ENCODE peak calls at places on chromosomes 13 and 19, in nine cellular contexts. H is neural progenitor cell, B is right lobe of liver, E is cardiac muscle cell, P is fibroblast of lung, D is upper lobe of right lung, L is left ventricle myocardium inferior, W is A549, Y is body of pancreas. U is an unnamed sample. For H3K4me1, the result is how much of the 10 kb centered on the place peaks cover.

GRCh38 chr19:11138659-11139526 is 16.7 kb downstream of the SPC24 start:
- DNase-seq in H (peak), B (no peak), E (peak), P (peak), D (peak), L (peak), W (peak), Y (peak), U (peak)

GRCh38 chr19:10861118-10861651 is 10.2 kb upstream of the CARM1 start:
- DNase-seq in H (peak), B (no peak), E (peak), P (no peak), D (no peak), L (no peak), W (no peak), Y (peak), U (peak)

GRCh38 chr13:47638627-47639026 is 362.4 kb downstream of the SUCLA2 start:
- DNase-seq in H (no peak), B (no peak), E (no peak), P (no peak), D (no peak), L (no peak), W (no peak), Y (no peak), U (no peak)

GRCh38 chr19:4456566-4456842 is 1.1 kb downstream of the UBXN6 start:
- DNase-seq in H (peak), B (no peak), E (peak), P (peak), D (no peak), L (no peak), W (no peak), Y (no peak), U (peak)

GRCh38 chr19:46442808-46443450 is 14.2 kb upstream of the PNMA8C start:
- DNase-seq in H (no peak), B (no peak), E (peak), P (peak), D (peak), L (no peak), W (peak), Y (peak), U (no peak)

GRCh38 chr13:113749956-113750355 is 9.1 kb upstream of the TMEM255B start:
- DNase-seq in H (no peak), B (no peak), E (no peak), P (no peak), D (no peak), L (no peak), W (no peak), Y (no peak), U (peak)

GRCh38 chr19:30393046-30393445 is 20.9 kb downstream of the ZNF536 start:
- DNase-seq in H (no peak), B (no peak), E (no peak), P (no peak), D (no peak), L (no peak), W (no peak), Y (no peak), U (no peak)

GRCh38 chr19:7866399-7867091 is 7.6 kb downstream of the PRR36 start:
- DNase-seq in H (no peak), B (no peak), E (no peak), P (no peak), D (no peak), L (no peak), W (no peak), Y (no peak), U (no peak)

GRCh38 chr13:25633108-25633507 is 261.3 kb downstream of the ATP8A2 start:
- DNase-seq in H (peak), B (no peak), E (no peak), P (peak), D (no peak), L (no peak), W (no peak), Y (no peak), U (no peak)

GRCh38 chr13:75181906-75182305 is 300.1 kb downstream of the TBC1D4 start:
- DNase-seq in H (no peak), B (no peak), E (peak), P (peak), D (no peak), L (no peak), W (no peak), Y (no peak), U (no peak)

DNA sequence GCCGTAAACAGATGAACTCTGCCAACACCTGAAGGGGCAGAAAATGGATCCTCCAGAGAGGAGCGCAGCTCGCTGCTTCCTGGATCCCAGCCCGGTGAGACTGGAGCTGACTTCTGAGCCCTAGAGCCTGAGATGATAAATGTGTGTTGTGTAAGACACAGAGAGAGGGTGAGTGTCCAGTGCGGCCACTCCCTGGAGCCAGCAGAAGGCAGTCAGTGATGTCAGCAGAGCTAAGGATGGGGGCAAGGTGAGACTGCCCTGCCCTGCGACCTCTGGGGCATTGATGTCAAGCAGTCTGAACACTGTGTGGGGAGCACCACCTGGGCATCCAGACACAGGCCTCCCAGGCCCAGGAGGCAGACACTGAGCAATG is 9.7 kb upstream of the SLC35E1 start:
- DNase-seq in H (no peak), B (no peak), E (no peak), P (no peak), D (no peak), L (no peak), W (no peak), Y (peak), U (no peak)
- H3K4me1 ChIP-seq in H (under half), B (under half), E (under half), P (under half), D (half or more), L (half or more), W (under half), Y (half or more), U (half or more)

GRCh38 chr13:40590112-40590862 is 76.2 kb downstream of the FOXO1 start:
- DNase-seq in H (no peak), B (no peak), E (no peak), P (no peak), D (no peak), L (no peak), W (no peak), Y (no peak), U (no peak)
- H3K4me3 ChIP-seq in H (no peak), B (no peak), E (no peak), P (no peak), D (no peak), L (peak), W (no peak), Y (no peak), U (no peak)

GRCh38 chr19:1214299-1214861 is 8.8 kb downstream of the STK11 start:
- DNase-seq in H (no peak), B (peak), E (no peak), P (no peak), D (no peak), L (no peak), W (no peak), Y (no peak), U (no peak)
- H3K4me1 ChIP-seq in H (under half), B (under half), E (under half), P (under half), D (half or more), L (half or more), W (under half), Y (half or more), U (half or more)

GRCh38 chr13:87259479-87260083 is 411.6 kb upstream of the SLITRK5 start:
- DNase-seq in H (peak), B (no peak), E (peak), P (no peak), D (no peak), L (no peak), W (no peak), Y (no peak), U (no peak)
- H3K4me3 ChIP-seq in H (no peak), B (no peak), E (no peak), P (no peak), D (no peak), L (no peak), W (no peak), Y (no peak), U (no peak)

DNA sequence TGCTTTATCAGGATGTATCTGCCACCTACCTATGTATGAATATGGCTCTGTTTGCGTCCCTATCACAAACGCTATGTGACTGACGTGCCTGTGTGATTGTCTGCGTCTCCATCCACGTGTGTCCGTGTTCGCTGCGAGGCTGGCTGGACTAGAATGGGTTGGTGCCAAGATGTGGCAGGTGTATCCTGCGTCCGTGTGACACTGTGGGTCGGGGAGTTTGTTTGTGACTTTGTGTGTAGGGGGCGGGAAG is 6.7 kb upstream of the HOOK2 start:
- DNase-seq in H (no peak), B (no peak), E (no peak), P (no peak), D (no peak), L (no peak), W (no peak), Y (no peak), U (no peak)
- H3K4me1 ChIP-seq in H (under half), B (under half), E (under half), P (under half), D (half or more), L (half or more), W (half or more), Y (half or more), U (half or more)

GRCh38 chr19:18427752-18428131 is 8.5 kb downstream of the SSBP4 start:
- DNase-seq in H (no peak), B (no peak), E (no peak), P (no peak), D (no peak), L (no peak), W (no peak), Y (no peak), U (no peak)

GRCh38 chr19:18430417-18431144 is 7.4 kb downstream of the ISYNA1 start:
- DNase-seq in H (no peak), B (no peak), E (no peak), P (no peak), D (no peak), L (no peak), W (no peak), Y (peak), U (no peak)

GRCh38 chr19:18429717-18430416 is 8.1 kb downstream of the ISYNA1 start:
- DNase-seq in H (no peak), B (no peak), E (no peak), P (no peak), D (no peak), L (no peak), W (no peak), Y (peak), U (no peak)

GRCh38 chr19:18428173-18428836 is 9.1 kb downstream of the SSBP4 start:
- DNase-seq in H (no peak), B (no peak), E (no peak), P (no peak), D (no peak), L (no peak), W (no peak), Y (no peak), U (no peak)

DNA sequence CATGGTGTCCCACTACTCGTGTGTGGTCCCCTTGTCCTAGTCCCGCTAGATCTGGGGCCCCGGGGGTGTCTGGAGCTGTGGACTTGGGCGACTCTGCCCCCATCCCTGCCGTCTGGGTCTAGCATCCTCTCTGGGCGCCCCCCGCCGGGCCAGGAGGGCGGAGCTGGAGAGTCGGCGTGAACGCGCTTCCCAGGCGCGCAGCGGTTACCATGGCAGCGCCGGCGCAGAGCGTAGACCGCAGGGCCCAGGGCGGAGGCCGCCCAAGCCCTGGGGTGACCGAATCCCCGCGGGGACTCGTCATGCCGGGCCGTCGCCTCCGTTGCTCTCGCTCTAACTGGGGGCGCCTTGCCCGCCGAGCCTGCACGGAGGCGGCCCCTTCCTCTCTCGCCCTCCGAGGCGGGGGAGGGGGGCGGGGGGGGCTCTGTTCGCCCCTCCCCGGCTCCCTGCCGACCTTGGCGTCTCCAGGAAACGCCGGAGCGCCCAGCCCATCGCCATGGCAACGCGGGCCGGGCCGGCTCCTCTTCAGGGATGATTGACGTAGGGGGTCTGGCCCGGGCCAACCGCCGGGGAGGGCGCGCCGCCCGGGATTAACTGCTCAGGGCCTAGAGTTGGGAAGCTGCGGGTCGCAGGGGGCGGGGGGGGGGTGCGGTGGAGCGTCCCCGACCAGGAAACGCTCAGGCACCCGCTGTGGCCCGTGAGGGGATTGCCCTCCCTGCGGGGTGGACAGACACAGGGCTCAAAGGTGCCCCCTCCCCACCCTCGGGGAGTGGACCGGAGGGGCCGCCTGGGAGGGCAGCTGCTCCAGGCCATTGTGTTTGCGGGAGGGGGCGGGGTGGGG is 8.9 kb downstream of the ISYNA1 start:
- DNase-seq in H (peak), B (peak), E (peak), P (peak), D (peak), L (peak), W (peak), Y (peak), U (peak)
- H3K4me3 ChIP-seq in H (peak), B (no peak), E (peak), P (peak), D (peak), L (peak), W (peak), Y (no peak), U (peak)